ENCODE peak calls at places on chromosome 20, in ten cellular contexts. X is breast epithelium, H is stomach, Q is spleen, I is tibial nerve, Z is right lobe of liver, K is vagina, V is Peyer's patch, L is body of pancreas, Y is heart left ventricle. R is an unnamed sample.
A peak's percentile ranks its signal among the peaks of the same experiment; 100 is the strongest.

GRCh38 chr20:46084805-46085792 is 4.7 kb downstream of the NCOA5 start:
- DNase-seq in V (no peak), Q (no peak), Z (no peak), H (peak; percentile 45), I (peak; percentile 40), L (no peak), K (no peak), Y (no peak), X (no peak), R (no peak)

GRCh38 chr20:16125810-16126209 is 447.4 kb downstream of the KIF16B start:
- DNase-seq in X (peak; percentile 44), L (no peak), K (no peak), Q (no peak), I (no peak), H (no peak), Y (no peak), Z (no peak), V (no peak), R (no peak)

GRCh38 chr20:41175727-41176330 is 38.5 kb downstream of the PLCG1 start:
- DNase-seq in L (no peak), K (no peak), Y (peak; percentile 4), I (peak; percentile 3), X (peak; percentile 34), Q (no peak), V (peak; percentile 5), H (no peak), Z (no peak), R (peak; percentile 8)

GRCh38 chr20:20261159-20261558 is 106.7 kb upstream of the INSM1 start:
- DNase-seq in X (no peak), L (peak; percentile 57), Z (no peak), Q (no peak), H (no peak), Y (no peak), V (no peak), I (no peak), K (no peak), R (no peak)

GRCh38 chr20:49658508-49658907 is 55.2 kb downstream of the B4GALT5 start:
- DNase-seq in I (no peak), Y (no peak), K (no peak), V (no peak), H (no peak), Z (no peak), L (no peak), X (no peak), Q (no peak), R (no peak)

GRCh38 chr20:50681359-50682064 is 9.8 kb downstream of the RIPOR3 start:
- DNase-seq in X (no peak), H (no peak), V (no peak), Q (no peak), Y (no peak), L (peak; percentile 45), I (no peak), Z (no peak), K (no peak), R (no peak)

GRCh38 chr20:24629668-24630067 is 160.2 kb downstream of the SYNDIG1 start:
- DNase-seq in I (no peak), Z (no peak), Q (no peak), Y (no peak), V (no peak), X (no peak), K (no peak), H (no peak), L (peak; percentile 13), R (no peak)

GRCh38 chr20:12564982-12565381 is 443.8 kb upstream of the SPTLC3 start:
- DNase-seq in K (no peak), Q (no peak), Z (no peak), L (no peak), Y (no peak), H (no peak), V (no peak), I (no peak), X (no peak), R (no peak)

GRCh38 chr20:19757487-19757972 is 528 bp upstream of the RIN2 start:
- DNase-seq in X (peak; percentile 74), K (no peak), Z (peak; percentile 88), V (no peak), Q (peak; percentile 88), I (peak; percentile 70), Y (peak; percentile 90), L (peak; percentile 84), H (peak; percentile 84), R (peak; percentile 83)

GRCh38 chr20:63014287-63014686 is 7.5 kb upstream of the BHLHE23 start:
- DNase-seq in Q (no peak), K (no peak), V (no peak), L (no peak), Z (no peak), I (no peak), Y (no peak), X (no peak), H (no peak), R (no peak)

GRCh38 chr20:50189681-50190250 is 864 bp upstream of the CEBPB start:
- DNase-seq in H (peak; percentile 70), V (peak; percentile 61), I (no peak), K (no peak), L (peak; percentile 65), Z (peak; percentile 89), Q (peak; percentile 91), X (peak; percentile 53), Y (no peak), R (peak; percentile 47)

GRCh38 chr20:10758446-10758845 is 84.6 kb upstream of the JAG1 start:
- DNase-seq in K (no peak), X (no peak), I (no peak), V (no peak), H (no peak), L (no peak), Y (no peak), Q (no peak), Z (no peak), R (no peak)

GRCh38 chr20:52160049-52160448 is 31.5 kb downstream of the ZFP64 start:
- DNase-seq in V (no peak), Z (no peak), X (no peak), Y (no peak), L (no peak), I (no peak), K (no peak), Q (no peak), H (no peak), R (no peak)

GRCh38 chr20:14826926-14827325 is 489.5 kb upstream of the FLRT3 start:
- DNase-seq in K (no peak), L (no peak), I (no peak), V (no peak), Z (no peak), Q (no peak), Y (no peak), X (no peak), H (no peak), R (no peak)

GRCh38 chr20:32296874-32297420 is 19.5 kb downstream of the KIF3B start:
- DNase-seq in I (no peak), V (no peak), L (no peak), Q (no peak), K (no peak), Z (peak; percentile 65), X (no peak), H (no peak), Y (no peak), R (no peak)
- TF ChIP-seq CTCF in I (no peak), V (no peak), L (no peak), Q (no peak), K (no peak), Z (no peak), X (no peak), H (no peak), Y (no peak), R (no peak)

GRCh38 chr20:31861346-31862156 is 8.8 kb downstream of the DUSP15 start:
- DNase-seq in K (no peak), L (peak; percentile 51), H (peak; percentile 58), Y (peak; percentile 67), I (no peak), Z (peak; percentile 60), X (no peak), V (peak; percentile 47), Q (peak; percentile 91), R (peak; percentile 79)
- H3K27me3 ChIP-seq in K (no peaks in the 10 kb centered on the region), L (no peaks in the 10 kb centered on the region), H (peaks cover 54% of the 10 kb centered on the region), Y (peaks cover 34% of the 10 kb centered on the region), I (no peaks in the 10 kb centered on the region), Z (no peaks in the 10 kb centered on the region), X (no peaks in the 10 kb centered on the region), V (no peaks in the 10 kb centered on the region), Q (peaks cover 35% of the 10 kb centered on the region), R (no peaks in the 10 kb centered on the region)

DNA sequence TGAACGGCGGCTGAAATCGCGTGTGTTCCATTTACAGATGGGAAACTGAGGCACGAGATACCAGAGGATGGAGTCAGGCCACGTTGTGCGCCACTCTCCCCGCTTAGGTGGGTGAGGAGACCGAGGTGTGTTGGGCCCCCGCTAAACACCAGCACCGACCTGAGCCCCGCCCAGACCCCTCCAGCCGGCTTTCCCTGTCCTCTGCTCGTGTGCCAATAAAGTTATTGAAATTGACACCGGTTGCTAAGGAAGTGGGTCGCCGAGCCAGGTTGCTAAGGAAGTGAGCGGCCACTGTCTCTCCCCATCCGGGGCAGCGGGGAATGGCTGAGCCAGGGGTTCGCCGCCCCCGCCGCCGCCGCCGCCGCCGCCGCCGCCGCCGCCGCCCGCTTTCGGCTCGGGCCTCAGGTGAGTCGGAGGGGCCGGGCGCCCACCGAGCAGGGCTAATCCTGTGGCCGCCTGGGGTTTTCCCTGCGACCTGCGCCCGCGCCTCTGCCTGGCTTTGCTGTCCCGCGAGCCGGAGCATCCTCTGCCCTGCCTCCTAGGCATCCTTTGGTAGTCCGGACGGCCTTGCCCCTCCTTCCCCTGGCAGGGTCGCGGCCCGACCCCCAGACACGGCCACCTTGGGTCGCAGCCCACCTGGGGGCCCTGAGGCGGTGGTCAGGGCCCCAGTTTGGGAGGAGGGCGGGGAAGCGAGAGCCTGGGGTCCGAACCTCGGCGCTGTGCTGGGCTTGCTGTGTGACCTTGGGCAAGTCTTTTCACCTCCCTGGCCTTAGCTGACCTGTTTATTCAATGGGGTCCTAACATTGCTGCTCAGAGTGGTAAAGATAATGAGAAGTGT is at the start of gene KIF3B:
- DNase-seq in Z (peak; percentile 88), L (peak; percentile 93), K (no peak), Y (peak; percentile 92), I (peak; percentile 82), Q (peak; percentile 95), V (peak; percentile 84), H (peak; percentile 89), X (peak; percentile 84), R (peak; percentile 94)
- TF ChIP-seq POLR2A in Z (peak; percentile 53), L (peak; percentile 30), K (no peak), Y (no peak), I (peak; percentile 3), Q (no peak), V (peak; percentile 43), H (no peak), X (no peak), R (no peak)

GRCh38 chr20:44552950-44553908 is 29.1 kb upstream of the PKIG start:
- DNase-seq in Y (no peak), X (no peak), Q (no peak), Z (no peak), K (no peak), H (no peak), L (no peak), I (no peak), V (no peak), R (no peak)

GRCh38 chr20:44548171-44548678 is 26.4 kb upstream of the SERINC3 start:
- DNase-seq in Y (no peak), H (no peak), V (no peak), K (no peak), L (no peak), Z (no peak), Q (no peak), I (no peak), X (no peak), R (no peak)

GRCh38 chr20:44549123-44549522 is 27.3 kb upstream of the SERINC3 start:
- DNase-seq in X (no peak), V (no peak), Z (no peak), Q (no peak), K (no peak), I (no peak), H (no peak), L (no peak), Y (no peak), R (no peak)

GRCh38 chr20:44552039-44552438 is 30.2 kb upstream of the SERINC3 start:
- DNase-seq in Y (no peak), Z (no peak), I (no peak), H (no peak), Q (no peak), L (no peak), X (no peak), K (no peak), V (no peak), R (no peak)

GRCh38 chr20:44552568-44552949 is 29.8 kb upstream of the PKIG start:
- DNase-seq in Z (no peak), K (no peak), L (no peak), H (no peak), I (no peak), X (no peak), V (no peak), Y (no peak), Q (no peak), R (no peak)
- TF ChIP-seq CTCF in Z (no peak), K (no peak), L (no peak), H (no peak), I (no peak), X (no peak), V (no peak), Y (no peak), Q (no peak), R (no peak)